ENCODE peak calls at places on chromosomes 1 and 21, in four cellular contexts. F is HCT116, Y is neural progenitor cell, C is SK-N-SH. V is an unnamed sample. For H3K4me1, the result is how much of the 10 kb centered on the place peaks cover.

GRCh38 chr1:225454067-225454618 is 26.3 kb upstream of the LBR start:
- DNase-seq in Y (no peak), F (no peak), C (no peak), V (peak)

GRCh38 chr1:166811691-166812090 is 27.6 kb upstream of the POGK start:
- DNase-seq in C (no peak), F (no peak), Y (no peak), V (no peak)

GRCh38 chr1:181310560-181310959 is 172.8 kb upstream of the CACNA1E start:
- DNase-seq in C (no peak), Y (no peak), F (peak), V (no peak)

GRCh38 chr1:39431927-39432326 is 59.5 kb upstream of the BMP8A start:
- DNase-seq in F (no peak), Y (no peak), C (no peak), V (no peak)

GRCh38 chr21:35933466-35933865 is 126.9 kb downstream of the SETD4 start:
- DNase-seq in C (no peak), Y (peak), F (peak), V (peak)

GRCh38 chr1:54137532-54138061 is 15.2 kb downstream of the CDCP2 start:
- DNase-seq in Y (no peak), C (peak), F (no peak), V (no peak)

GRCh38 chr21:44285547-44285992 is at the start of gene AIRE:
- DNase-seq in C (peak), Y (peak), F (no peak), V (no peak)

GRCh38 chr21:16302851-16303282 is 573.1 kb downstream of the USP25 start:
- DNase-seq in F (no peak), C (no peak), Y (no peak), V (no peak)

GRCh38 chr1:20601123-20601825 is 12.4 kb downstream of the CDA start:
- DNase-seq in C (no peak), F (no peak), Y (no peak), V (peak)

GRCh38 chr1:203480084-203480483 is 4.5 kb downstream of the PRELP start:
- DNase-seq in Y (no peak), F (no peak), C (no peak), V (no peak)

GRCh38 chr1:15701784-15702183 is 17.7 kb downstream of the PLEKHM2 start:
- DNase-seq in Y (no peak), F (no peak), C (no peak), V (no peak)

GRCh38 chr1:43464840-43465693 is 11.3 kb upstream of the HYI start:
- DNase-seq in F (no peak), C (peak), Y (no peak), V (no peak)

DNA sequence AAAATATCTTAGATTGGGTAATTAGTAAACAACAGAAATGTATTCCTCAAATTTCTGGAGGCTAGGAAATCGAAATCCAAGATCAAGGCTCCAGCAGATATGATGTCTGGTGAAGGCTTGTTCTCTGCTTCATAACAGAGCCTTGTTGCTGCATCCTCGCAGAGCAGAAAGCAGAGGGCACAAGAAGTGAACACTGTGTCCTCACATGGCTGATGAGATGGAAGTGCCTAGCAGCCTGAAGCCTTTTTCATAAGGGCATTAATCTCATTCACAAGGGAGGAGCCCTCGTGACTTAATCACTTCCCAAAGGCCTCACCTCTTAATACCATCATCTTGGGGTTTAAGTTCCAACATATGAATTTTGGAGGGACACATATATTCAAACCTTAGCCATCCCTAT is 77.2 kb upstream of the FOXD3 start:
- DNase-seq in C (no peak), F (no peak), Y (no peak), V (no peak)
- H3K4me1 ChIP-seq in C (under half), F (under half), Y (under half), V (under half)

GRCh38 chr1:94883688-94884087 is 43.2 kb downstream of the CNN3 start:
- DNase-seq in Y (no peak), C (no peak), F (no peak), V (no peak)

GRCh38 chr1:94886361-94886760 is 40.5 kb downstream of the CNN3 start:
- DNase-seq in Y (no peak), C (no peak), F (no peak), V (no peak)

GRCh38 chr1:94887603-94888171 is 39.2 kb downstream of the CNN3 start:
- DNase-seq in C (no peak), F (no peak), Y (no peak), V (no peak)

GRCh38 chr1:94888201-94888600 is 38.7 kb downstream of the CNN3 start:
- DNase-seq in F (no peak), C (no peak), Y (no peak), V (no peak)

DNA sequence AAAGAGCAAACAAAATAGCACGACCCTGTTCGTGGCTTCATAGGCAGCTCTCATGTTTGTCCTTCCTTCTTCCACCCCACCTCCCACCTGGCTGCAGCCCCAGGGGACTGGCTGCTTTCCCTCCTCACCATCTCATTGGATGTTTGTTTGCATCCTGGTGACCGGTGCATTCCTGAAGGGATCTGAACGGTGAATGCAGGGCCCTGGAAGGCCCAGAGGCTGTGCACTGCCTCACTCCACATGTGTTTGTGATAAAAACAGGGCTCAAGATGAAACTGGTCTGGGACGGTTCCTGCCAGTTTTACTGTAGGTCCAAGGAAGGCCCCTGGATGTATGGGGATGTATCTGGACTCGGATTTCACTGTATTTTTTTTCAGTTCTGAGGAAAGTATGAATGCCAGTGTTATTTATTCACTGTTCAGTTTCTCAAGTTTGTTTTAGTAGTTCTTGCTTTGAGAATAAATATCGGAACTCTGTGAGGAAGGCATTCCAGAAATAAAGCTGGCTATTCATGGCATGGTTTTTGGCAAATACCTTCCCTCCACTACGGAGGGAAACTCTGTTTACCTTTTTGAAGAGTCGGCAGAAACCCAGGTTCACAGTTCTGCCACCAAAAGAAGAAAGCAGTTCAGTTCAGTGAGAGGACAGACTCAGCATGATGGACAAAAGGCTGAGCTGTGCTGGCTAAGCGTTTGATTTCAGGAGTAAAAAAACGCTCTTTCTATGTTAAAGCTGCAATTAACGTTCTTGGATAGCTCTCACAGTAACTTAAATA is 42.6 kb downstream of the CNN3 start:
- DNase-seq in F (no peak), C (peak), Y (peak), V (no peak)
- TF ChIP-seq EZH2phosphoT487 in F (no peak), C (no peak), Y (no peak), V (no peak)

GRCh38 chr1:165524639-165525038 is 19.2 kb upstream of the LRRC52 start:
- DNase-seq in Y (no peak), F (no peak), C (no peak), V (no peak)

GRCh38 chr1:165531021-165531420 is 12.8 kb upstream of the LRRC52 start:
- DNase-seq in Y (no peak), C (no peak), F (no peak), V (no peak)

GRCh38 chr1:165527251-165527650 is 16.5 kb upstream of the LRRC52 start:
- DNase-seq in F (no peak), C (no peak), Y (no peak), V (no peak)

GRCh38 chr1:165525708-165526107 is 18.1 kb upstream of the LRRC52 start:
- DNase-seq in F (no peak), C (no peak), Y (no peak), V (no peak)

DNA sequence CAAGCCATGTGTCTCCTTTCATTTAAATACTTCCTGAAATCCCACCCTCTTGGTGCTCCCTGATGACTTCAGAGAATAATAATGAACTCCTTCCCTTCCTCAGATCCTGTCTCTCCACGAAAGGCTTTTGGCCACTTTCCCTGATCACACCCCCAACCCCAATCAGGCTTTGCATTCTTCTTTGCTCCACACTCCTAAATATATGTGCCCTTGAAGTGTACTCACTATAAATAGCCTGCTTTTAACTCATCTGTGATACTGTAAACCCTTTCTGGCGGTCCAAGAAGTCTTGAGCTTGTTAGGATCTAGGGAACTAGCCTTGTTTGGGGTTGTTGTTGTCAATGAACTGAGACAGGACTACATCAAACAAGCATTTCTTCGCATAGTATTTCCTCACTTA is 16.1 kb upstream of the LRRC52 start:
- DNase-seq in C (no peak), Y (no peak), F (no peak), V (no peak)
- H3K4me1 ChIP-seq in C (under half), Y (under half), F (under half), V (under half)

GRCh38 chr1:6612641-6613360 is 730 bp upstream of the PHF13 start:
- DNase-seq in C (peak), Y (peak), F (no peak), V (peak)
- TF ChIP-seq EZH2phosphoT487 in C (no peak), Y (no peak), F (no peak), V (no peak)

GRCh38 chr1:55322842-55323241 is 107.7 kb upstream of the USP24 start:
- DNase-seq in F (no peak), Y (no peak), C (no peak), V (no peak)
- H3K4me1 ChIP-seq in F (under half), Y (under half), C (under half), V (under half)

DNA sequence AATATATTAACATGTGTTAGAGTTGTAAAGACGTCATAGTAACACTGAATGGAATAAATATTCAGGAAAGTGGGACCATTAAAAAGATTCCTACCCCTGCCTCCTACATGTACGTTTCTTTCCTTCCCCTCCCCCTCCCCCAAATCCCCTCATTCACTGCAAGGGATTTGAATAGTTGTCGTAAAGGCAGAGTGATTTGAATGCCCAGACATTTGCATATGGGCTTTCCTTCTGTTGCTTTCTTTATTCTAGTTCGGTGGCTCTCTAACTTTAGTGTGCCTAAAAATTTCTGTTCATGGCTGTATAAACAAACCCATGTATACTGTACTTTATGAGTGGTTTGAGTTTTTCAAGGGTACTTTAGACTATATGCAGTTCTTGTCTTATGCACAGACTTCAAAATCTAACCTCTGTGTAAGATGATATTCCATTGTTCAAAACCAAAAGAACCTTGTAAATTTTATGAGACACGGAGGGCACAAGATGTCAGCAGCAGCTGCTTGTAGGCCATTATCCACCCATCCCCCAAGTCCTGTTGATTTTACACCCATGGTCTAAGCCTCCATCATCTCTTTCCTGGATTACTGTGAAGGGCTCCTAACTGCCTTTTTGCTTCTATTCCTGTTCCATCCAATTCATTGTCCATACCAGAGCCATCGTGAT is 107.0 kb upstream of the POU3F1 start:
- DNase-seq in F (no peak), C (no peak), Y (peak), V (no peak)
- TF ChIP-seq EZH2phosphoT487 in F (no peak), C (no peak), Y (no peak), V (no peak)

GRCh38 chr1:226656601-226657277 is 82.3 kb downstream of the ITPKB start:
- DNase-seq in F (no peak), C (peak), Y (no peak), V (peak)

GRCh38 chr1:226659136-226659535 is 79.9 kb downstream of the ITPKB start:
- DNase-seq in F (no peak), Y (no peak), C (no peak), V (no peak)

GRCh38 chr1:226658538-226659125 is 80.5 kb downstream of the ITPKB start:
- DNase-seq in F (no peak), C (no peak), Y (no peak), V (no peak)

GRCh38 chr1:226659641-226660040 is 79.4 kb downstream of the ITPKB start:
- DNase-seq in F (no peak), C (no peak), Y (no peak), V (no peak)

GRCh38 chr1:226657788-226658537 is 81.1 kb downstream of the ITPKB start:
- DNase-seq in C (no peak), F (no peak), Y (no peak), V (no peak)
- H3K4me1 ChIP-seq in C (under half), F (under half), Y (half or more), V (under half)

GRCh38 chr1:88695781-88696180 is 11.7 kb downstream of the PKN2 start:
- DNase-seq in C (no peak), F (no peak), Y (no peak), V (no peak)

GRCh38 chr1:88698140-88698539 is 14.1 kb downstream of the PKN2 start:
- DNase-seq in C (no peak), Y (no peak), F (no peak), V (no peak)

GRCh38 chr1:88700383-88701013 is 16.4 kb downstream of the PKN2 start:
- DNase-seq in Y (no peak), F (no peak), C (no peak), V (no peak)

GRCh38 chr1:88698764-88699163 is 14.7 kb downstream of the PKN2 start:
- DNase-seq in Y (no peak), F (no peak), C (no peak), V (no peak)

GRCh38 chr1:88697503-88697902 is 13.4 kb downstream of the PKN2 start:
- DNase-seq in C (no peak), F (no peak), Y (peak), V (no peak)
- TF ChIP-seq EZH2phosphoT487 in C (no peak), F (no peak), Y (no peak), V (no peak)

GRCh38 chr1:230127105-230128054 is 60.3 kb downstream of the GALNT2 start:
- DNase-seq in Y (peak), F (no peak), C (no peak), V (no peak)
- H3K4me1 ChIP-seq in Y (under half), F (under half), C (under half), V (half or more)

GRCh38 chr1:246215505-246215893 is 291.6 kb downstream of the SMYD3 start:
- DNase-seq in Y (no peak), F (no peak), C (no peak), V (no peak)

GRCh38 chr1:246218686-246219085 is 288.4 kb downstream of the SMYD3 start:
- DNase-seq in F (no peak), C (no peak), Y (no peak), V (no peak)

GRCh38 chr1:246221390-246222240 is 285.5 kb downstream of the SMYD3 start:
- DNase-seq in Y (no peak), F (no peak), C (no peak), V (no peak)

GRCh38 chr1:246220495-246221065 is 286.5 kb downstream of the SMYD3 start:
- DNase-seq in F (no peak), C (no peak), Y (no peak), V (no peak)

GRCh38 chr1:246219508-246220030 is 287.5 kb downstream of the SMYD3 start:
- DNase-seq in Y (peak), F (no peak), C (no peak), V (no peak)
- TF ChIP-seq EZH2phosphoT487 in Y (no peak), F (no peak), C (no peak), V (no peak)